ENCODE peak calls at places on chromosomes 6 and 20, in eight cellular contexts. C, M, P, E, U, B, L and K are unnamed samples.

GRCh38 chr6:39849764-39850163 is 57.6 kb downstream of the DAAM2 start:
- DNase-seq in L (peak), M (no peak), E (no peak), P (no peak), B (no peak), U (no peak), C (no peak), K (no peak)

GRCh38 chr20:10109621-10110020 is 74.8 kb downstream of the ANKEF1 start:
- DNase-seq in P (no peak), U (no peak), M (no peak), E (no peak), C (no peak), L (no peak), B (no peak), K (no peak)

GRCh38 chr20:4171538-4172116 is 156.3 kb upstream of the RNF24 start:
- DNase-seq in E (peak), P (peak), M (no peak), U (no peak), L (peak), B (no peak), C (no peak), K (no peak)

GRCh38 chr6:35049346-35049745 is 91.8 kb downstream of the TCP11 start:
- DNase-seq in P (no peak), E (no peak), B (no peak), U (no peak), L (no peak), C (no peak), M (no peak), K (no peak)

GRCh38 chr6:85865665-85866372 is 223.1 kb upstream of the SYNCRIP start:
- DNase-seq in P (peak), U (no peak), M (no peak), L (peak), E (no peak), C (no peak), B (no peak), K (no peak)

GRCh38 chr6:17519120-17519519 is 81.0 kb upstream of the FAM8A1 start:
- DNase-seq in C (no peak), L (no peak), B (no peak), E (no peak), P (no peak), U (no peak), M (no peak), K (no peak)

GRCh38 chr20:46215913-46216707 is 92.2 kb downstream of the CDH22 start:
- DNase-seq in U (no peak), P (peak), B (no peak), M (no peak), L (peak), E (peak), C (no peak), K (no peak)

GRCh38 chr20:61696181-61696735 is 369.4 kb downstream of the TAF4 start:
- DNase-seq in U (no peak), P (no peak), C (no peak), L (no peak), B (no peak), M (no peak), E (no peak), K (no peak)

GRCh38 chr6:128242765-128243403 is 277.5 kb downstream of the PTPRK start:
- DNase-seq in L (peak), P (no peak), M (no peak), B (no peak), E (no peak), C (no peak), U (no peak), K (no peak)

GRCh38 chr6:7546383-7546782 is 4.9 kb downstream of the DSP start:
- DNase-seq in M (no peak), E (no peak), C (no peak), P (no peak), B (no peak), L (no peak), U (no peak), K (no peak)

GRCh38 chr6:7544597-7544996 is 3.1 kb downstream of the DSP start:
- DNase-seq in M (no peak), C (no peak), E (no peak), B (no peak), L (no peak), P (no peak), U (no peak), K (no peak)

GRCh38 chr6:7545509-7546369 is 4.3 kb downstream of the DSP start:
- DNase-seq in U (no peak), L (no peak), M (no peak), B (no peak), C (no peak), P (no peak), E (no peak), K (no peak)

GRCh38 chr6:7543761-7544424 is 2.4 kb downstream of the DSP start:
- DNase-seq in C (no peak), L (no peak), M (no peak), B (no peak), U (no peak), P (no peak), E (peak), K (no peak)

GRCh38 chr6:7546832-7547714 is 5.6 kb downstream of the DSP start:
- DNase-seq in B (no peak), C (no peak), E (no peak), U (no peak), M (no peak), L (no peak), P (no peak), K (peak)
- TF ChIP-seq POLR2AphosphoS5 in B (no peak), C (no peak), E (no peak), U (no peak), M (no peak), L (no peak), P (no peak), K (peak)

GRCh38 chr6:113676057-113676456 is 181.1 kb upstream of the MARCKS start:
- DNase-seq in M (no peak), C (no peak), P (no peak), B (peak), U (no peak), L (no peak), E (no peak), K (no peak)

GRCh38 chr6:113676972-113677371 is 180.2 kb upstream of the MARCKS start:
- DNase-seq in U (no peak), B (no peak), M (no peak), C (no peak), P (no peak), E (no peak), L (no peak), K (no peak)

GRCh38 chr6:113672691-113673149 is 184.4 kb upstream of the MARCKS start:
- DNase-seq in U (no peak), B (peak), P (peak), M (no peak), E (no peak), L (peak), C (no peak), K (no peak)

GRCh38 chr6:113671440-113671839 is 185.7 kb upstream of the MARCKS start:
- DNase-seq in M (no peak), P (no peak), U (peak), C (no peak), E (no peak), B (no peak), L (no peak), K (no peak)

GRCh38 chr6:113674075-113674474 is 183.1 kb upstream of the MARCKS start:
- DNase-seq in E (no peak), B (peak), L (no peak), P (no peak), U (no peak), M (no peak), C (no peak), K (no peak)
- TF ChIP-seq POLR2AphosphoS5 in E (no peak), B (no peak), L (no peak), P (no peak), U (no peak), M (no peak), C (no peak), K (no peak)

GRCh38 chr6:156970595-156971112 is 193.5 kb downstream of the ARID1B start:
- DNase-seq in B (no peak), P (no peak), L (no peak), U (no peak), C (no peak), E (no peak), M (no peak), K (no peak)
- TF ChIP-seq POLR2AphosphoS5 in B (no peak), P (no peak), L (no peak), U (no peak), C (no peak), E (no peak), M (no peak), K (no peak)

GRCh38 chr20:50834599-50835005 is 39.7 kb downstream of the BCAS4 start:
- DNase-seq in L (peak), P (no peak), E (no peak), C (no peak), U (no peak), B (no peak), M (no peak), K (no peak)

GRCh38 chr20:50842821-50843220 is 48.0 kb downstream of the BCAS4 start:
- DNase-seq in L (no peak), M (no peak), B (no peak), C (no peak), E (no peak), P (no peak), U (no peak), K (no peak)

GRCh38 chr20:50838707-50839385 is 44.0 kb downstream of the BCAS4 start:
- DNase-seq in E (no peak), U (no peak), B (no peak), C (no peak), P (no peak), L (no peak), M (no peak), K (no peak)

GRCh38 chr20:50838322-50838625 is 43.4 kb downstream of the BCAS4 start:
- DNase-seq in M (no peak), P (no peak), C (no peak), B (no peak), L (no peak), U (no peak), E (no peak), K (no peak)

DNA sequence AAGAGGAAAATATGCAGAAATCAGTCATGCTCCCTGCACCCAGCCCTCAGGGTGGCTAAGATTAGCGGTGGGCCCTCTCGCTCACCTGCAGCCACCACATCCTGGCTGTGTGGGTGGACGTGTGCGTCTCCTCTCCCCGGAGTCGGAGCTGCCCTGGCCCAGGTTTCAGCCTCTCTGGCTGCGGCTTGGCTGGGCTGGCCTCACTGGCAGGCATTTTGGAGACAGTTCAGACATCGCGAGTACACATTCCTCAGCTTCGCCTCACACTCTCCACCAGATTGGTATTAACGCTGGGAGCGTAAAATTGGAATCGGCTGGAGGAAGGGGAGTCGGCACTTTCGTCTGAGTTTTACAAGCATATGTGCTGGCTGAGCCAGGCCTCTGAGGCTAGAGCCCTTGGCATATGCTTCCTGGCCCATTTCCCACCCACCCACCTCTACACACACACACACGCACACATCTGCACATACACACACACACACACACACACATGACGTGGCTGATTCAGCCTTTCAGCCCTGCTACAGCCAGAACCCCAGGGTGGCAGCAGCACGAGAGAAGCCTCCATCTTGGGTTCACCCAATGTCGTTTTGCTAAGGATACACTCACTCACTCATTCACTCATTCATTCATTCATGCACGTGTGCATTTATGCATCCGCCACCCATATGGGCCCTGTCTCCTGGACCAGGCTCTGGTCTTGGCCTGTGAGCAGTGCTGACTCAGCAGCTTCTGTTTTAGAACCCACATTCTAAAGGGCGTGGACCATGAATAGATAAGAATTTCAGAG is 42.9 kb downstream of the BCAS4 start:
- DNase-seq in P (no peak), B (no peak), M (no peak), E (no peak), U (no peak), C (no peak), L (no peak), K (no peak)
- TF ChIP-seq POLR2AphosphoS5 in P (no peak), B (no peak), M (peak), E (no peak), U (no peak), C (no peak), L (no peak), K (no peak)